ENCODE peak calls at places on chromosomes 11 and 22, in six cellular contexts. T is nephron progenitor cell, L is omental fat pad, P is lower lobe of right lung, U is PC-3, M is HL-60. Y is an unnamed sample.

GRCh38 chr22:29695129-29695926 is 24.5 kb upstream of the CABP7 start:
- DNase-seq in T (no peak), L (no peak), P (no peak), U (no peak), M (no peak), Y (no peak)

GRCh38 chr11:28585007-28585406 is 476.8 kb downstream of the METTL15 start:
- DNase-seq in T (no peak), L (no peak), P (no peak), U (no peak), M (no peak), Y (no peak)

GRCh38 chr22:46088541-46089311 is 61.6 kb upstream of the PPARA start:
- DNase-seq in T (no peak), L (no peak), P (peak), U (no peak), M (no peak), Y (no peak)

GRCh38 chr11:46352063-46352841 is 5.0 kb downstream of the DGKZ start:
- DNase-seq in T (peak), L (no peak), P (no peak), U (peak), M (no peak), Y (no peak)

GRCh38 chr11:47004595-47005033 is 68.1 kb downstream of the CSTPP1 start:
- DNase-seq in T (no peak), L (peak), P (peak), U (peak), M (peak), Y (no peak)

GRCh38 chr11:69683764-69684333 is 8.7 kb upstream of the LTO1 start:
- DNase-seq in T (peak), L (no peak), P (no peak), U (peak), M (no peak), Y (no peak)

GRCh38 chr11:28738549-28738948 is 630.4 kb downstream of the METTL15 start:
- DNase-seq in T (no peak), L (no peak), P (no peak), U (peak), M (no peak), Y (no peak)

GRCh38 chr11:119484741-119485605 is 62.0 kb upstream of the THY1 start:
- DNase-seq in T (peak), L (no peak), P (no peak), U (no peak), M (no peak), Y (no peak)

GRCh38 chr11:129453293-129453721 is 77.7 kb downstream of the BARX2 start:
- DNase-seq in T (no peak), L (no peak), P (no peak), U (peak), M (no peak), Y (no peak)

GRCh38 chr11:65116370-65117205 is 913 bp downstream of the ZNHIT2 start:
- DNase-seq in T (no peak), L (no peak), P (peak), U (peak), M (peak), Y (no peak)

GRCh38 chr11:30789270-30789669 is 203.1 kb upstream of the MPPED2 start:
- DNase-seq in T (no peak), L (no peak), P (no peak), U (no peak), M (no peak), Y (no peak)

GRCh38 chr11:335779-336665 is 15.4 kb upstream of the IFITM3 start:
- DNase-seq in T (no peak), L (no peak), P (no peak), U (no peak), M (no peak), Y (no peak)

GRCh38 chr11:118691926-118692830 is 12.7 kb upstream of the TREH start:
- DNase-seq in T (no peak), L (no peak), P (no peak), U (peak), M (peak), Y (no peak)

GRCh38 chr22:28514314-28514713 is 165.3 kb downstream of the TTC28 start:
- DNase-seq in T (no peak), L (no peak), P (no peak), U (no peak), M (no peak), Y (no peak)

GRCh38 chr11:118607401-118608267 is at the start of gene PHLDB1:
- DNase-seq in T (peak), L (no peak), P (peak), U (peak), M (no peak), Y (peak)

GRCh38 chr11:126083829-126084607 is 21.4 kb upstream of the CDON start:
- DNase-seq in T (no peak), L (no peak), P (no peak), U (no peak), M (no peak), Y (no peak)

GRCh38 chr11:90809581-90809980 is 586.7 kb upstream of the CHORDC1 start:
- DNase-seq in T (no peak), L (no peak), P (no peak), U (no peak), M (no peak), Y (no peak)

GRCh38 chr22:17120281-17120680 is 879 bp downstream of the TMEM121B start:
- DNase-seq in T (peak), L (no peak), P (peak), U (no peak), M (no peak), Y (peak)

GRCh38 chr11:108775324-108775723 is 110.5 kb downstream of the DDX10 start:
- DNase-seq in T (no peak), L (no peak), P (no peak), U (peak), M (no peak), Y (no peak)

GRCh38 chr22:42630901-42631602 is 9.3 kb downstream of the ATP5MGL start:
- DNase-seq in T (no peak), L (no peak), P (no peak), U (no peak), M (no peak), Y (no peak)

GRCh38 chr22:46546466-46547178 is 9.2 kb upstream of the CELSR1 start:
- DNase-seq in T (no peak), L (no peak), P (peak), U (no peak), M (no peak), Y (no peak)

GRCh38 chr11:3200388-3201111 is 18.1 kb downstream of the MRGPRG start:
- DNase-seq in T (no peak), L (no peak), P (no peak), U (no peak), M (no peak), Y (no peak)

GRCh38 chr11:30984827-30985226 is 384.7 kb downstream of the DCDC1 start:
- DNase-seq in T (no peak), L (no peak), P (no peak), U (no peak), M (no peak), Y (no peak)

GRCh38 chr11:130580372-130580771 is 131.9 kb downstream of the ADAMTS15 start:
- DNase-seq in T (no peak), L (no peak), P (no peak), U (peak), M (no peak), Y (no peak)

GRCh38 chr22:32534252-32535215 is 59.9 kb downstream of the FBXO7 start:
- DNase-seq in T (no peak), L (no peak), P (no peak), U (no peak), M (no peak), Y (no peak)

GRCh38 chr22:27983361-27983791 is 64.3 kb upstream of the PITPNB start:
- DNase-seq in T (no peak), L (no peak), P (no peak), U (no peak), M (no peak), Y (no peak)

GRCh38 chr22:26985217-26985616 is 327.8 kb downstream of the MIAT start:
- DNase-seq in T (no peak), L (no peak), P (no peak), U (no peak), M (no peak), Y (no peak)

GRCh38 chr11:112532506-112532905 is 271.8 kb upstream of the PLET1 start:
- DNase-seq in T (no peak), L (no peak), P (no peak), U (no peak), M (no peak), Y (no peak)

GRCh38 chr22:17446704-17447103 is 77.4 kb downstream of the CECR2 start:
- DNase-seq in T (no peak), L (no peak), P (no peak), U (no peak), M (no peak), Y (no peak)

GRCh38 chr22:46735747-46736608 is 2.1 kb downstream of the CERK start:
- DNase-seq in T (no peak), L (no peak), P (no peak), U (no peak), M (no peak), Y (no peak)

GRCh38 chr11:16002942-16003341 is 353.4 kb downstream of the SOX6 start:
- DNase-seq in T (no peak), L (no peak), P (no peak), U (no peak), M (no peak), Y (no peak)

GRCh38 chr11:13247606-13248320 is 29.8 kb upstream of the BMAL1 start:
- DNase-seq in T (no peak), L (no peak), P (no peak), U (no peak), M (no peak), Y (no peak)
- TF ChIP-seq CTCF in T (no peak), L (no peak), P (no peak), U (no peak), M (no peak), Y (no peak)

DNA sequence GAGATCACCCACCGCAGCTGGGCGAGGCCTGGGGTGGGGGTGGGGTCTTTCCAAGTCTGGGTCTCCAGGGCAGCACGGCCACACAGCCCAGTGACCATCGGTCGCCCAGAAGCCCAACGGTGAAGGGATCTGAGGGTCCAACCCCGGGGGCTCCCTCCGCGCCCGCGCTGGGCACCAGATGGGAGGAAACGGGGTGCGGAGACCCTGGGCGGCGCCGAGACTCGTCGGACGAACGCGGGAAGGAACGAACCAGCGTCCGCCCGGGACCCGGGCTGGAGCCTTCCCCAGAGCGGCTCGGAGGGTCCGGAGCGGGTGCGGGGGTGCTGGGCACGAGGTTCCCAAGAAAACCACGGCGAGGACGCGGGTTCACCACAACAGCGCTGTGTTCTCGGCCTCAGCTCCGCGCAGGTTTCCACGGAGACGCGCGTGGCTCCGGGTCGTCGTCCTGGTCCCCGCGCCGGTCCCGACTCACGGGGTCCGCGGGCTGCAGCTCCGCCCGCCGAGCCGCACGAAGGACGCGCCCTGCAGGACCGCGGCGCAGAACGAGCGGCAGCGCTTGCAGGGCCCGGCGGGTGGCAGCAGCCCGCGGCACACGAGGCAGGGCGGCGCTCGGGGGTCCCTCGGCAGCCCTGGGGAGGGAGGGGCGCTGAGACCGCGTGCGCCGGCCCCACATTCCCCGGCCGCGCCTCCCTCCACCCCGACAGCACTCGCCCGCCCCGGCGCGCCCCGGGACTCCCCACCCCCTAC is 2.3 kb upstream of the IL17REL start:
- DNase-seq in T (peak), L (no peak), P (peak), U (no peak), M (no peak), Y (no peak)
- TF ChIP-seq CTCF in T (no peak), L (no peak), P (no peak), U (no peak), M (no peak), Y (no peak)

GRCh38 chr11:117600261-117600783 is 196.7 kb downstream of the DSCAML1 start:
- DNase-seq in T (no peak), L (no peak), P (no peak), U (no peak), M (no peak), Y (no peak)
- TF ChIP-seq CTCF in T (no peak), L (no peak), P (no peak), U (no peak), M (no peak), Y (no peak)

DNA sequence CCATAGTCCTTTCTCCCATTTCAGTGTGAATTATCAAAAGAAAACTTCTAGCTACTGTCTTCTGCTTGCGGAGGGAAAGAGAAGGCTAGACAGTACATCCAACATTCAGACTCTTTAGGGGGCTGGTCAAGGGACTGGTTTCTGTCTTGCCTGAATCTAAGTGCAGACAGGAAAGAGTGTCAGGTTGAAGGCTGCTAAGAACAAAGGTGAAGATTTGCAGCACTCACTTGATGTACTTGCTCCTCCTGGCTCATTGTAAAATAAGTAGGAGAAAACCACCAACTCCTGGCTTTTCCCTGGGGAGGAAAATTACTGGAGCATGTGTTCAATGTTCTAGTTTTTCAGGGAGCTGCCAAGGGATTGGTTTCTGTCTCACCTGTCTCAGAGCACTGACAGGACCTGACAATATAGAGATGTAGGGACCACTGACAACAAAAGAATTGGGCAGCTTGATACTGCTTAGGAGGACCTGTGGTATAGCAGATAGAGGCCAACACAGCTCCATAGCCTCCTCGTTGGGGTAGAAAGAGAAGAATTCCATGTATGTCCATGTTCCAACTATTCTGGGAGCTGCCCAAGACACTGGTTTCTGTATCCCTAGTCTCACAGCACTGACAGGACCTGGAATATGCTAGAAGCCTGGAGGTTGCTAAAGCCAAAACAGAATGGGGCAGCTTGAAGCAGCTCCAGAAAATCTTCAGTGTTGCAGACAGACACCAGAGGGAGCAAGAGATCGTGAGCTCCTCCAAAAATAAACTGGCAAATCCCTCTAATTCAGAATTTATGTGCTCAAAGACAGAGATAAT is 39.7 kb upstream of the MMP12 start:
- DNase-seq in T (no peak), L (no peak), P (no peak), U (peak), M (no peak), Y (no peak)
- TF ChIP-seq CTCF in T (peak), L (no peak), P (peak), U (peak), M (peak), Y (no peak)

GRCh38 chr22:19146215-19146968 is 1.9 kb upstream of the ESS2 start:
- DNase-seq in T (no peak), L (no peak), P (no peak), U (no peak), M (no peak), Y (no peak)
- TF ChIP-seq CTCF in T (no peak), L (no peak), P (no peak), U (no peak), M (no peak), Y (no peak)

Y was measured in activated B cell treated with CpG ODN at 0.5 μM for 24 hours.